ENCODE peak calls at places on chromosomes 7 and 10, in six cellular contexts. I is H1, K is HCT116, P is SK-N-SH, A is K562, C is HepG2. M is an unnamed sample.

GRCh38 chr10:130065251-130065650 is 45.4 kb downstream of the C10orf143 start:
- DNase-seq in I (no peak), K (no peak), P (no peak), A (no peak), C (no peak), M (no peak)

GRCh38 chr7:19117081-19117869 is at the start of gene TWIST1:
- DNase-seq in I (peak), K (no peak), P (peak), A (no peak), C (no peak), M (peak)

GRCh38 chr7:5432691-5433090 is 9.1 kb upstream of the TNRC18 start:
- DNase-seq in I (no peak), K (no peak), P (no peak), A (no peak), C (no peak), M (no peak)

GRCh38 chr10:33459597-33459996 is 125.1 kb upstream of the NRP1 start:
- DNase-seq in I (no peak), K (no peak), P (no peak), A (no peak), C (peak), M (no peak)

GRCh38 chr7:143405158-143405557 is 3.5 kb downstream of the EPHA1 start:
- DNase-seq in I (no peak), K (no peak), P (peak), A (no peak), C (no peak), M (no peak)

GRCh38 chr7:70775570-70776156 is 356.3 kb upstream of the GALNT17 start:
- DNase-seq in I (no peak), K (no peak), P (no peak), A (no peak), C (no peak), M (peak)

GRCh38 chr7:33650828-33651227 is 254.5 kb upstream of the BMPER start:
- DNase-seq in I (no peak), K (no peak), P (no peak), A (no peak), C (no peak), M (no peak)

GRCh38 chr7:99579956-99580777 is 17.9 kb upstream of the TMEM225B start:
- DNase-seq in I (peak), K (no peak), P (peak), A (no peak), C (peak), M (no peak)

GRCh38 chr10:61981460-61981859 is 80.0 kb downstream of the ARID5B start:
- DNase-seq in I (no peak), K (no peak), P (no peak), A (no peak), C (no peak), M (no peak)

GRCh38 chr7:143882020-143882610 is 19.9 kb downstream of the TCAF1 start:
- DNase-seq in I (peak), K (no peak), P (peak), A (peak), C (peak), M (no peak)

GRCh38 chr10:116737582-116738358 is 4.6 kb downstream of the HSPA12A start:
- DNase-seq in I (peak), K (no peak), P (peak), A (no peak), C (no peak), M (no peak)

GRCh38 chr7:80681272-80681885 is 42.9 kb downstream of the CD36 start:
- DNase-seq in I (no peak), K (peak), P (peak), A (no peak), C (peak), M (peak)

GRCh38 chr7:74598558-74598957 is 59.0 kb upstream of the GTF2I start:
- DNase-seq in I (no peak), K (no peak), P (no peak), A (no peak), C (no peak), M (no peak)

GRCh38 chr10:75261813-75262725 is 26.3 kb upstream of the COMTD1 start:
- DNase-seq in I (no peak), K (no peak), P (peak), A (no peak), C (peak), M (no peak)

GRCh38 chr7:112173214-112173905 is 32.8 kb downstream of the DOCK4 start:
- DNase-seq in I (no peak), K (no peak), P (no peak), A (no peak), C (no peak), M (no peak)

GRCh38 chr7:20307119-20307518 is 23.6 kb upstream of the ITGB8 start:
- DNase-seq in I (no peak), K (no peak), P (no peak), A (peak), C (no peak), M (no peak)

GRCh38 chr7:70353310-70353947 is 755.2 kb downstream of the AUTS2 start:
- DNase-seq in I (no peak), K (no peak), P (peak), A (no peak), C (no peak), M (no peak)

GRCh38 chr7:48053823-48054222 is 18.5 kb downstream of the C7orf57 start:
- DNase-seq in I (no peak), K (no peak), P (no peak), A (no peak), C (no peak), M (no peak)

GRCh38 chr10:99276848-99277486 is 41.3 kb upstream of the HPSE2 start:
- DNase-seq in I (no peak), K (peak), P (peak), A (peak), C (peak), M (no peak)

GRCh38 chr7:584122-584465 is 64.4 kb upstream of the PDGFA start:
- DNase-seq in I (no peak), K (no peak), P (no peak), A (no peak), C (no peak), M (no peak)

GRCh38 chr7:74604326-74605020 is 53.0 kb upstream of the GTF2I start:
- DNase-seq in I (no peak), K (no peak), P (no peak), A (no peak), C (no peak), M (peak)

GRCh38 chr7:120716306-120716705 is 141.6 kb downstream of the TSPAN12 start:
- DNase-seq in I (no peak), K (no peak), P (no peak), A (no peak), C (no peak), M (no peak)

GRCh38 chr10:130656582-130657133 is 520.5 kb downstream of the GLRX3 start:
- DNase-seq in I (no peak), K (no peak), P (no peak), A (no peak), C (no peak), M (no peak)

GRCh38 chr7:2212906-2213305 is 19.8 kb downstream of the MAD1L1 start:
- DNase-seq in I (no peak), K (no peak), P (no peak), A (no peak), C (no peak), M (no peak)

DNA sequence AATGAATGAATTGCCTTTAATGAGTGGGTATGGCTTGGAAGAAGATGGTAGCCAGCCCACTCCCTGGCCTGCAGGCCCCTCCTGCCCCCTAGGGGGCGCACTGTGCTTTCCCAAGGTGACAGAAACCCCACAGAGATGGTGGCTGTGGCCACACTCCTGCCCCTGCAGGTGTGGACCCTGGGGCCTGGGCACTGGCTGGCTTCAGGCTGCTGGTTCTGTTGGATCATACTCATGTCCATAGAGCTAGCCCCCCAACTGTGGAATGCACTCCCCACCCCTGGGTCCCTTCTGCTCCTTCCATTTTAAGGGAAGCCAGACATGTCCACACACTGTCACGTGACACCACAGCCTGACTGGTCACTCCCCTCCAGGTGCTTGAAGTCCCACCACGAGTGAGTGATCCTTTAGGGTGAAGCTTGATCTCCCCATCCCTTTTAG is 44.8 kb downstream of the ZCCHC24 start:
- DNase-seq in I (peak), K (peak), P (peak), A (peak), C (peak), M (peak)
- TF ChIP-seq JUND in I (no peak), K (no peak), P (no peak), A (peak), C (no peak), M (no peak)

DNA sequence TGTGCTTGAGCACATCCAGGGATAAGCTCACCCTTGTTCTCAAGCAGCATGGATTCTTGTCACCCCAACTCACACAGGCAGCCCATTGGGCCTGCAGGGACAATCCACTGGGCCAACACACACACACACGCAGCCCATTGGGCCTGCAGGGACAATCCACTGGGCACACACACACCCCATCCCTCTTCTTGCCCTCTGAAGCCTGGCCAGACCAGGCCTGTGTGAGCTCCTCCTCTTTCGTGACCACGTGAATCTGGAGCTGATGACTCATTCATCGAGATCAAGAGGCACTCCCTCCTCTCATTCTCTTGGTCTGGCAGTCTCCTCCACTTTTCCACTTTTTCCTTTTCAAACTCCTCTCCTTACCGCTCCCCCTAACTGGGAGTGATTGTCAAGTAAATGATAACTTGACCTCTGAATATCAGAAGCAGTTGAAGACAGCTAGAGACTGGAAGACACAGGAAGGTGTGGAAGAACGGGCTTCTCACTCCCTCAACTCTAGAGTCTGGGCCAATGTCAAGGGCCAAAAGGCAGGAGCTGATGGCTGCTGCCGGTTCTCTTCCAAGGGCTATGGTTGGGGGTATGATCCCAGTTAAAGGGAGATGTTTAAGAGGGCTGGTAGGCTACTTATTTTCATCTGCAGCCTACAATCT is 89.7 kb downstream of the HIPK2 start:
- DNase-seq in I (no peak), K (peak), P (no peak), A (peak), C (no peak), M (no peak)
- TF ChIP-seq JUND in I (peak), K (peak), P (no peak), A (peak), C (no peak), M (no peak)

DNA sequence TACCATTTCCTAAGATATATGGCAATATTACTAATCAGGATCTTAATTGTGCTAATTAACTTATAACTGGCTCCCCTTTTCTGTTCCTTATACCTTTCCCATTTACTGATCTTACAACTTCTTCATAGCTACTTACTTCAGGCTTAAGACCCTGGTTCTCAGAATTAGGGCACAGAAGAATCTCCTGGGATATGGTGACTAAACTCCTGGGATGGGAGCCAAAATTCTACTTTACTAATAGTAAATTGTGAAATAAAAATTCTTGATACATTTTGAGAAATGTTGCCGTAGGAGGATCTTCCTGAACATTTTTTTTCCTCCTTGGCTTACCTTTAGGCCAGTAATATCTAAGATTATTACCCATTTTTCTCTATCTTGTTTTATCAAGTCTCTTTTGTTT is 309.5 kb downstream of the ATRNL1 start:
- DNase-seq in I (no peak), K (no peak), P (no peak), A (no peak), C (no peak), M (no peak)
- TF ChIP-seq JUND in I (no peak), K (no peak), P (no peak), A (no peak), C (no peak), M (no peak)

DNA sequence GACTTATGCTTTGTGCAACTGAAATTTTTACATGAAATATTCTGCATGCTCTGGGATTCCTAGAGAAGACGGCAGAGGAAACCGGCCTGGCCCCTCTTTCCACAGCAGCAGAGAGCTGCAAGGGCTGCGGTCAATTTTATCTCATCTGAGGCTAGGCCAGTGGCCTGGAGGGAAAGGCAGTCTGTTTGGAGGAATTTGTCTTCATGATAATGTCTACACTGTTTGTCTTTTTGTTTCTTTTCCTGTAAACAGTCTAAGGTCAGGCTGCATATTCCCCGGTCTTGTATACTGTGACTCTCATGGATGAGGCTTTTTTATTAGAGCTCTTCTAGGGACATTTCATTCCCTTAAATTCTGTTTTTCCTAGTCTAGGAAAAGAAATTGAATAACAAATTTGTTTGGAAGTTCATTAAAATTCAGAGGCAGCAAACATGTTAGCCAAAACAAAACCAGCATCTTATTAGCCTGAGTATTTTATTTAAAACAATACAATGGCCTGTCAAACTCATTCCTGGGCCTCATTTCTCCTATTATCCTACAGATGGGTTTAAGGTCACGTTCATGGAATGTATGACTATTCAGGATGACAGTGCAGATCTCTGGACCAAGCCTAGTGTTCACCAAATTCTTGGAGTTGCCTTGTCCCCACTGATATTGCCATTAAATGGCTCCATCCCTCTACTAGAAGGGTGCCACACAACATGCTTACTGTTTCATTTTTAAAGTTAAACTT is 26.4 kb downstream of the LAMB4 start:
- DNase-seq in I (no peak), K (no peak), P (peak), A (peak), C (peak), M (peak)
- TF ChIP-seq JUND in I (no peak), K (no peak), P (no peak), A (peak), C (no peak), M (no peak)

GRCh38 chr10:12848439-12849173 is 152.9 kb downstream of the CCDC3 start:
- DNase-seq in I (no peak), K (no peak), P (no peak), A (no peak), C (no peak), M (no peak)

GRCh38 chr10:12847361-12847975 is 154.0 kb downstream of the CCDC3 start:
- DNase-seq in I (peak), K (peak), P (peak), A (peak), C (no peak), M (peak)

GRCh38 chr10:12852732-12853131 is 148.8 kb downstream of the CCDC3 start:
- DNase-seq in I (no peak), K (no peak), P (no peak), A (no peak), C (no peak), M (no peak)

GRCh38 chr10:12846718-12847117 is 154.8 kb downstream of the CCDC3 start:
- DNase-seq in I (no peak), K (no peak), P (no peak), A (no peak), C (no peak), M (no peak)

DNA sequence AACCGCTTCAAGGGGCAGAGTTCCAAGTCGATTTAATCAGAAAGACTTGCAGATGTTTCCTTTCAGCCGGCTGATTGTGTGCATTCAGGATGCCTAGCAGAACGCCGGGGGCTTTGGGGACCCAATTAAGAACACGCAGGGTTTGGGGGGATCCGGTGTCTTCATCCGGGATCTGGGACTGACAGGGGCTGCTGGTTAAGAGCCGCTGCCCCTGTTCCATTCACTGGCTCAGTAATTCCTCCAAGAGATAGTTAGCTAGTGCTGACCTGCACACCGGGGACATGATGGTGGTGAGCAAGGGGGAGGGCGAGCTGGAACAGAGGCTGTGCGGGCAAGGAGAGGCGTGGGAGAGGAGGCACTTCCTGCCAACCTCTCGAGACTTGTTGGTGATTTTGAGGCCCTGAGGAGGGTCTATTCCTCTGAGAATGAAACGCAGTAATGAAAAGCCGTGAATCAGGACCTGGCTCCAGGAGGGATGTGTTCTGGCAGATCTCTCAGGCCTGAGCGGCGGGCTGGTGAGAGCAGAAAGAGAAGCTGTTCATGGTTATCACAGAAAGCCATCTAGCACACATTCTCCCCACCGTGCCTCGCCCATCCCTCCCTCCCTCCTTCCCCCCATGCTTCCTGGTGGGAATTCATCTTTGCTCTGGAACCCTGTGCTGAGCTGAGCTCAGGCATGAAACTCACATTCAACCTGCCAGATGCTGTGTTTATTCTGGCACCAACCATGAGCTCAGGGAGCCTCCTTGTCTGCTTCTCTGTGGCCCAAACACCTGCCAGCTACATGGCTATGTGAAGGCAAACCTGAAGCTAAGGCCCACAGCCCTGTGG is 151.9 kb downstream of the CCDC3 start:
- DNase-seq in I (no peak), K (no peak), P (peak), A (no peak), C (no peak), M (peak)
- TF ChIP-seq JUND in I (no peak), K (no peak), P (no peak), A (no peak), C (no peak), M (no peak)

M was measured in T47D.